ENCODE peak calls at places on chromosomes 2 and 18, in seven cellular contexts. P is T-helper 17 cell; R is naive thymus-derived CD4-positive, alpha-beta T cell; Z is cardiac muscle cell; E is HTR-8/SVneo; Y is memory B cell; N is heart right ventricle. C is an unnamed sample.

GRCh38 chr2:39107156-39107555 is 13.7 kb downstream of the SOS1 start:
- DNase-seq in P (no peak), R (no peak), Z (no peak), E (no peak), Y (no peak), N (no peak), C (no peak)

GRCh38 chr2:186205243-186205642 is 280.8 kb upstream of the ZC3H15 start:
- DNase-seq in P (no peak), R (no peak), Z (no peak), E (no peak), Y (no peak), N (no peak), C (no peak)

GRCh38 chr18:22486667-22487066 is 69.0 kb upstream of the CTAGE1 start:
- DNase-seq in P (no peak), R (no peak), Z (no peak), E (no peak), Y (no peak), N (no peak), C (no peak)

GRCh38 chr2:35827086-35827485 is 528.5 kb upstream of the CRIM1 start:
- DNase-seq in P (no peak), R (no peak), Z (no peak), E (no peak), Y (no peak), N (no peak), C (no peak)

GRCh38 chr2:55148269-55148668 is 83.8 kb downstream of the CLHC1 start:
- DNase-seq in P (no peak), R (no peak), Z (peak), E (peak), Y (no peak), N (no peak), C (no peak)

GRCh38 chr2:11160256-11160655 is 5.0 kb downstream of the SLC66A3 start:
- DNase-seq in P (no peak), R (no peak), Z (no peak), E (no peak), Y (no peak), N (no peak), C (no peak)

GRCh38 chr2:179044500-179044899 is 5.4 kb downstream of the CCDC141 start:
- DNase-seq in P (no peak), R (no peak), Z (no peak), E (no peak), Y (no peak), N (no peak), C (no peak)

GRCh38 chr18:3177902-3178687 is 41.7 kb downstream of the MYOM1 start:
- DNase-seq in P (no peak), R (no peak), Z (peak), E (no peak), Y (peak), N (peak), C (no peak)

GRCh38 chr2:71564361-71564760 is 111.0 kb downstream of the DYSF start:
- DNase-seq in P (no peak), R (no peak), Z (no peak), E (no peak), Y (no peak), N (no peak), C (no peak)

GRCh38 chr2:10220516-10221391 is 82.0 kb upstream of the HPCAL1 start:
- DNase-seq in P (no peak), R (no peak), Z (peak), E (no peak), Y (no peak), N (no peak), C (no peak)

GRCh38 chr2:25251032-25251460 is 82.7 kb upstream of the POMC start:
- DNase-seq in P (no peak), R (no peak), Z (no peak), E (no peak), Y (no peak), N (no peak), C (no peak)

GRCh38 chr2:174051741-174052638 is 86.8 kb upstream of the SP3 start:
- DNase-seq in P (no peak), R (no peak), Z (peak), E (peak), Y (no peak), N (no peak), C (peak)

GRCh38 chr18:51621103-51621969 is 423.9 kb upstream of the MEX3C start:
- DNase-seq in P (no peak), R (no peak), Z (peak), E (no peak), Y (no peak), N (peak), C (peak)

GRCh38 chr2:33765122-33765521 is 166.0 kb upstream of the FAM98A start:
- DNase-seq in P (no peak), R (no peak), Z (no peak), E (no peak), Y (no peak), N (peak), C (no peak)

GRCh38 chr18:46275370-46275769 is 171.2 kb downstream of the HAUS1 start:
- DNase-seq in P (no peak), R (no peak), Z (no peak), E (no peak), Y (no peak), N (no peak), C (no peak)

GRCh38 chr18:14962626-14963025 is 214.7 kb downstream of the ANKRD30B start:
- DNase-seq in P (no peak), R (no peak), Z (no peak), E (no peak), Y (no peak), N (no peak), C (no peak)

GRCh38 chr2:109279243-109279860 is 150.3 kb downstream of the SH3RF3 start:
- DNase-seq in P (no peak), R (no peak), Z (peak), E (peak), Y (no peak), N (peak), C (no peak)

GRCh38 chr2:230874456-230874855 is 9.7 kb downstream of the ITM2C start:
- DNase-seq in P (no peak), R (no peak), Z (no peak), E (no peak), Y (no peak), N (no peak), C (no peak)

GRCh38 chr2:98471402-98472131 is 26.9 kb downstream of the INPP4A start:
- DNase-seq in P (no peak), R (no peak), Z (no peak), E (no peak), Y (no peak), N (no peak), C (no peak)

GRCh38 chr2:188884051-188884450 is 90.1 kb upstream of the COL3A1 start:
- DNase-seq in P (no peak), R (no peak), Z (peak), E (no peak), Y (no peak), N (no peak), C (no peak)

GRCh38 chr18:54479365-54479764 is 111.7 kb upstream of the DYNAP start:
- DNase-seq in P (no peak), R (no peak), Z (peak), E (no peak), Y (no peak), N (no peak), C (no peak)

GRCh38 chr2:6917071-6917760 is at the start of gene RNF144A:
- DNase-seq in P (peak), R (peak), Z (peak), E (peak), Y (peak), N (peak), C (no peak)

GRCh38 chr2:72915907-72916742 is 1.2 kb upstream of the EMX1 start:
- DNase-seq in P (no peak), R (no peak), Z (peak), E (no peak), Y (peak), N (no peak), C (no peak)

GRCh38 chr2:122660786-122661634 is 905.6 kb downstream of the TSN start:
- DNase-seq in P (no peak), R (no peak), Z (peak), E (no peak), Y (no peak), N (no peak), C (no peak)

GRCh38 chr2:149394864-149395263 is 64.5 kb downstream of the LYPD6 start:
- DNase-seq in P (no peak), R (no peak), Z (no peak), E (no peak), Y (no peak), N (no peak), C (no peak)

GRCh38 chr2:86017901-86018896 is 87.5 kb downstream of the POLR1A start:
- DNase-seq in P (no peak), R (no peak), Z (no peak), E (no peak), Y (no peak), N (no peak), C (no peak)

GRCh38 chr2:58137856-58138255 is 91.2 kb downstream of the VRK2 start:
- DNase-seq in P (no peak), R (no peak), Z (peak), E (no peak), Y (no peak), N (peak), C (no peak)

GRCh38 chr2:197312186-197312585 is 1.6 kb upstream of the ANKRD44 start:
- DNase-seq in P (no peak), R (no peak), Z (no peak), E (no peak), Y (no peak), N (no peak), C (no peak)

GRCh38 chr2:5691659-5692529 is at the start of gene SOX11:
- DNase-seq in P (no peak), R (no peak), Z (peak), E (no peak), Y (no peak), N (peak), C (no peak)

GRCh38 chr2:189221811-189222210 is 42.2 kb upstream of the COL5A2 start:
- DNase-seq in P (no peak), R (no peak), Z (no peak), E (no peak), Y (no peak), N (no peak), C (no peak)

GRCh38 chr2:220786216-220786615 is 785.9 kb downstream of the EPHA4 start:
- DNase-seq in P (no peak), R (no peak), Z (no peak), E (no peak), Y (no peak), N (no peak), C (no peak)

GRCh38 chr2:8122506-8122898 is 559.4 kb upstream of the ID2 start:
- DNase-seq in P (no peak), R (no peak), Z (no peak), E (no peak), Y (no peak), N (peak), C (no peak)

GRCh38 chr2:143802242-143802641 is 673.0 kb downstream of the ARHGAP15 start:
- DNase-seq in P (no peak), R (no peak), Z (no peak), E (peak), Y (no peak), N (no peak), C (no peak)

GRCh38 chr2:43171789-43172188 is 54.6 kb downstream of the ZFP36L2 start:
- DNase-seq in P (no peak), R (no peak), Z (peak), E (peak), Y (no peak), N (peak), C (no peak)